ENCODE peak calls at places on chromosomes 6 and 20, in six cellular contexts. F is IMR-90, N is H9, C is mesenchymal stem cell, E is H1, P is trophoblast cell. K is an unnamed sample.

GRCh38 chr20:8492182-8492581 is 360.1 kb downstream of the PLCB1 start:
- DNase-seq in F (no peak), N (no peak), C (no peak), E (no peak), P (no peak), K (no peak)

GRCh38 chr6:147711511-147711910 is 203.0 kb downstream of the SAMD5 start:
- DNase-seq in F (no peak), N (no peak), C (no peak), E (no peak), P (no peak), K (no peak)

GRCh38 chr6:11363881-11364576 is 131.6 kb upstream of the NEDD9 start:
- DNase-seq in F (no peak), N (no peak), C (peak; percentile 45), E (no peak), P (peak; percentile 77), K (no peak)

GRCh38 chr6:88561034-88561973 is 395.2 kb upstream of the CNR1 start:
- DNase-seq in F (no peak), N (no peak), C (no peak), E (no peak), P (no peak), K (no peak)

GRCh38 chr6:36717871-36718540 is 20.4 kb downstream of the RAB44 start:
- DNase-seq in F (no peak), N (no peak), C (no peak), E (no peak), P (no peak), K (no peak)

GRCh38 chr20:868279-868678 is 34.8 kb downstream of the FAM110A start:
- DNase-seq in F (no peak), N (no peak), C (no peak), E (no peak), P (no peak), K (no peak)

GRCh38 chr20:37243937-37244571 is 17.6 kb downstream of the GHRH start:
- DNase-seq in F (no peak), N (no peak), C (no peak), E (no peak), P (no peak), K (no peak)

GRCh38 chr6:54813901-54814300 is 32.7 kb upstream of the FAM83B start:
- DNase-seq in F (peak; percentile 68), N (no peak), C (peak; percentile 52), E (no peak), P (peak; percentile 12), K (no peak)

GRCh38 chr6:138593100-138593877 is 94.0 kb upstream of the NHSL1 start:
- DNase-seq in F (peak; percentile 99), N (no peak), C (peak; percentile 100), E (no peak), P (peak; percentile 78), K (no peak)

GRCh38 chr6:118971682-118972081 is 36.7 kb upstream of the MCM9 start:
- DNase-seq in F (no peak), N (no peak), C (no peak), E (no peak), P (no peak), K (no peak)

GRCh38 chr6:42507901-42508300 is 55.9 kb upstream of the UBR2 start:
- DNase-seq in F (peak; percentile 10), N (no peak), C (peak; percentile 61), E (no peak), P (no peak), K (no peak)

GRCh38 chr20:32263398-32263954 is 14.0 kb upstream of the KIF3B start:
- DNase-seq in F (no peak), N (no peak), C (no peak), E (no peak), P (peak; percentile 77), K (no peak)

GRCh38 chr6:45965787-45966186 is 49.9 kb downstream of the CLIC5 start:
- DNase-seq in F (peak; percentile 22), N (no peak), C (peak; percentile 25), E (no peak), P (peak; percentile 81), K (no peak)

GRCh38 chr6:158819213-158819976 is at the start of gene EZR:
- DNase-seq in F (peak; percentile 57), N (peak; percentile 89), C (peak; percentile 54), E (peak; percentile 86), P (peak; percentile 68), K (peak; percentile 67)

GRCh38 chr6:54183616-54184015 is 72.4 kb downstream of the MLIP start:
- DNase-seq in F (no peak), N (no peak), C (no peak), E (no peak), P (no peak), K (no peak)

GRCh38 chr6:129860901-129861665 is at the start of gene TMEM244:
- DNase-seq in F (peak; percentile 70), N (no peak), C (no peak), E (no peak), P (peak; percentile 9), K (no peak)

GRCh38 chr6:145669627-145670034 is 65.7 kb downstream of the EPM2A start:
- DNase-seq in F (peak; percentile 86), N (no peak), C (peak; percentile 59), E (no peak), P (no peak), K (no peak)

GRCh38 chr6:145277358-145278097 is 457.8 kb downstream of the EPM2A start:
- DNase-seq in F (no peak), N (no peak), C (no peak), E (no peak), P (no peak), K (no peak)

GRCh38 chr6:113786168-113786567 is 71.0 kb upstream of the MARCKS start:
- DNase-seq in F (no peak), N (no peak), C (no peak), E (no peak), P (no peak), K (no peak)

GRCh38 chr6:68701159-68701558 is 66.1 kb downstream of the ADGRB3 start:
- DNase-seq in F (no peak), N (no peak), C (no peak), E (no peak), P (no peak), K (no peak)

GRCh38 chr6:146598785-146599405 is at the start of gene ADGB:
- DNase-seq in F (peak; percentile 35), N (peak; percentile 88), C (peak; percentile 64), E (peak; percentile 89), P (peak; percentile 78), K (peak; percentile 69)

GRCh38 chr6:11552390-11552789 is 14.8 kb downstream of the TMEM170B start:
- DNase-seq in F (no peak), N (no peak), C (no peak), E (no peak), P (peak; percentile 8), K (no peak)

GRCh38 chr6:170174124-170174770 is 116.6 kb downstream of the DLL1 start:
- DNase-seq in F (no peak), N (peak; percentile 22), C (no peak), E (peak; percentile 29), P (no peak), K (no peak)

GRCh38 chr6:6878921-6879585 is 228.7 kb upstream of the RREB1 start:
- DNase-seq in F (peak; percentile 52), N (no peak), C (peak; percentile 77), E (no peak), P (no peak), K (no peak)

GRCh38 chr20:3811421-3812258 is 8.7 kb upstream of the AP5S1 start:
- DNase-seq in F (peak; percentile 99), N (no peak), C (peak; percentile 99), E (no peak), P (peak; percentile 87), K (no peak)

GRCh38 chr6:92196320-92196719 is 1223.0 kb downstream of the EPHA7 start:
- DNase-seq in F (no peak), N (no peak), C (no peak), E (no peak), P (no peak), K (no peak)

GRCh38 chr6:37917568-37917967 is 98.0 kb downstream of the ZFAND3 start:
- DNase-seq in F (no peak), N (no peak), C (no peak), E (no peak), P (peak; percentile 44), K (no peak)

GRCh38 chr6:1228754-1229191 is 83.1 kb upstream of the FOXQ1 start:
- DNase-seq in F (no peak), N (no peak), C (no peak), E (no peak), P (peak; percentile 14), K (no peak)

GRCh38 chr6:46719099-46719498 is 16.1 kb downstream of the PLA2G7 start:
- DNase-seq in F (peak; percentile 41), N (no peak), C (no peak), E (no peak), P (peak; percentile 31), K (no peak)

GRCh38 chr20:41050361-41051019 is 21.9 kb downstream of the TOP1 start:
- DNase-seq in F (peak; percentile 68), N (no peak), C (peak; percentile 52), E (no peak), P (peak; percentile 78), K (no peak)

DNA sequence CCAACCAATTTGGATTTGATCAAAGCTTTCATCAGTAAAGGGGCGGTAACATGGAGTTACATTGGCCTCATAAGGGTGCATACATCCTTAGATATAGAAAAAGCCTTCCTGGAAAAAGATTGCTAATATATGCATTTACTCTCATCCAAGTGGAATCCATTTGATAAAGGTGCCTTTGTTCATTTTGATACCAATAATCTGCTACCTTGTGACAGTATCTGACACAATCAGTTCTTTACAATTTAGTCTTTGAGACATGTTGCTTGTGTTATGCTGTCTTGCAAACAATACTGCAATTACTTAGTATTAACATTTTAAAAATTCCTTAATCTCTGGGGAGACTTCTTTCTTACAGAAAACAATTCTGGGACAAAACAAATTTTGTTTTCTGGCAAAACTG is 654.4 kb upstream of the SLC35B3 start:
- DNase-seq in F (no peak), N (no peak), C (no peak), E (no peak), P (no peak), K (no peak)
- H3K14ac ChIP-seq in F (no peak overlapping the region), N (no peak overlapping the region), C (no peak overlapping the region), E (no peak overlapping the region), P (no peak overlapping the region), K (no peak overlapping the region)

GRCh38 chr20:45038747-45039469 is 62.0 kb downstream of the KCNS1 start:
- DNase-seq in F (no peak), N (no peak), C (no peak), E (no peak), P (peak; percentile 82), K (no peak)
- H3K4me1 ChIP-seq in F (peaks cover 13% of the 10 kb centered on the region), N (peaks cover 3% of the 10 kb centered on the region), C (peaks cover 3% of the 10 kb centered on the region), E (peaks cover 3% of the 10 kb centered on the region), P (no peaks in the 10 kb centered on the region), K (no peaks in the 10 kb centered on the region)

DNA sequence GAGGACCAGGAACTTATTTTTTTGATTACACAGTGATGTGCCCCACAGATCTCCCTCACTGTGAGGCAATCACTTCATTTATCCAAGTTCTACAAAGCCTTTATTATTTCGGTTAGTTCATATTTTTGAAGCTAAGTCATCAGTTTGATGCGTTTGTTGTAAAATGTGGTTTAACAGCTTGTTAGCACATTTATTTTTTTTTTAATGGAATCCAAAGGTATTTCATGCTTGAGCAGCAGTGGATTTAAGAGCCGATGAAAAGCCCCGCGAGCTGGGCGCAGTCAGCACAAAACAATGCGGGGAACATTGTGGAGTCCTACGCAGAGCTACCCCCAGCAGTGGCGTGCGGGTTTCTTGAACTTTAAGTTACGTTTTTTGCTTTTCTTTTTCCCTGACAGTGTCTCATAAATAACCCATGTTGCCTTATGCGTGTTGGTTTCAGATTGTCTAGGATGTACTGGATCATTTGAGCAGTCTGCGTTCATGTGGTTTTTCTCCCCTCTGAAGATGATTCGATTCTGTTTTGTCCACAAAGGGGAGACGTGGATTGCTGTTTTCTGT is 233.6 kb upstream of the BMP2 start:
- DNase-seq in F (peak; percentile 88), N (no peak), C (peak; percentile 81), E (no peak), P (peak; percentile 8), K (no peak)
- H3K27ac ChIP-seq in F (peak overlapping the region; percentile 90), N (no peak overlapping the region), C (peak overlapping the region; percentile 37), E (no peak overlapping the region), P (no peak overlapping the region), K (no peak overlapping the region)

GRCh38 chr20:2396241-2396814 is 15.6 kb downstream of the TGM6 start:
- DNase-seq in F (no peak), N (no peak), C (no peak), E (no peak), P (no peak), K (no peak)
- H3K14ac ChIP-seq in F (no peak overlapping the region), N (no peak overlapping the region), C (no peak overlapping the region), E (no peak overlapping the region), P (no peak overlapping the region), K (no peak overlapping the region)